ENCODE peak calls at places on chromosome 4, in six cellular contexts. P, H, Y, B, J and Q are unnamed samples.

GRCh38 chr4:19927381-19927780 is 324.3 kb upstream of the SLIT2 start:
- DNase-seq in P (no peak), H (no peak), Y (no peak), B (no peak), J (no peak), Q (no peak)

GRCh38 chr4:65391814-65392213 is 278.5 kb downstream of the EPHA5 start:
- DNase-seq in P (no peak), H (no peak), Y (no peak), B (no peak), J (no peak), Q (no peak)

GRCh38 chr4:82578935-82579334 is 17.1 kb upstream of the TMEM150C start:
- DNase-seq in P (no peak), H (no peak), Y (no peak), B (no peak), J (no peak), Q (no peak)

GRCh38 chr4:182102576-182102975 is 140.6 kb upstream of the TENM3 start:
- DNase-seq in P (no peak), H (no peak), Y (no peak), B (no peak), J (no peak), Q (no peak)

GRCh38 chr4:82560853-82561744 is 689 bp downstream of the TMEM150C start:
- DNase-seq in P (no peak), H (no peak), Y (no peak), B (no peak), J (no peak), Q (no peak)

GRCh38 chr4:99790796-99791617 is 25.6 kb upstream of the DAPP1 start:
- DNase-seq in P (no peak), H (peak), Y (no peak), B (no peak), J (no peak), Q (no peak)

GRCh38 chr4:17766826-17767458 is 14.5 kb downstream of the FAM184B start:
- DNase-seq in P (no peak), H (no peak), Y (no peak), B (no peak), J (no peak), Q (no peak)

GRCh38 chr4:82594466-82594865 is 32.7 kb upstream of the TMEM150C start:
- DNase-seq in P (no peak), H (no peak), Y (no peak), B (no peak), J (no peak), Q (no peak)

GRCh38 chr4:84856468-84856867 is 110.0 kb downstream of the WDFY3 start:
- DNase-seq in P (no peak), H (no peak), Y (no peak), B (no peak), J (no peak), Q (no peak)

GRCh38 chr4:113901994-113902787 is 77.3 kb downstream of the ARSJ start:
- DNase-seq in P (peak), H (no peak), Y (no peak), B (peak), J (no peak), Q (no peak)

GRCh38 chr4:125482822-125483221 is 168.1 kb downstream of the FAT4 start:
- DNase-seq in P (no peak), H (no peak), Y (no peak), B (no peak), J (no peak), Q (no peak)

GRCh38 chr4:27217261-27217769 is 356.7 kb downstream of the STIM2 start:
- DNase-seq in P (no peak), H (peak), Y (peak), B (no peak), J (no peak), Q (no peak)

GRCh38 chr4:87974856-87975462 is 555 bp upstream of the SPP1 start:
- DNase-seq in P (no peak), H (no peak), Y (no peak), B (no peak), J (no peak), Q (no peak)

GRCh38 chr4:83054928-83055327 is 19.9 kb downstream of the COPS4 start:
- DNase-seq in P (no peak), H (peak), Y (no peak), B (no peak), J (no peak), Q (no peak)

GRCh38 chr4:55543858-55544257 is 2.9 kb downstream of the CLOCK start:
- DNase-seq in P (no peak), H (no peak), Y (no peak), B (no peak), J (no peak), Q (no peak)

GRCh38 chr4:173518419-173519102 is 11.5 kb downstream of the HAND2 start:
- DNase-seq in P (no peak), H (no peak), Y (no peak), B (no peak), J (no peak), Q (no peak)

GRCh38 chr4:36013206-36013605 is 231.1 kb downstream of the ARAP2 start:
- DNase-seq in P (no peak), H (no peak), Y (no peak), B (no peak), J (no peak), Q (no peak)

GRCh38 chr4:138259801-138260200 is 17.7 kb upstream of the SLC7A11 start:
- DNase-seq in P (no peak), H (peak), Y (no peak), B (no peak), J (no peak), Q (no peak)

GRCh38 chr4:166527500-166527899 is 654.5 kb downstream of the TLL1 start:
- DNase-seq in P (no peak), H (no peak), Y (peak), B (no peak), J (no peak), Q (no peak)

GRCh38 chr4:20311863-20312262 is 60.2 kb downstream of the SLIT2 start:
- DNase-seq in P (no peak), H (no peak), Y (no peak), B (no peak), J (no peak), Q (no peak)

GRCh38 chr4:85370400-85371032 is 104.4 kb upstream of the ARHGAP24 start:
- DNase-seq in P (no peak), H (peak), Y (peak), B (peak), J (no peak), Q (no peak)

GRCh38 chr4:15738877-15739276 is 36.0 kb downstream of the BST1 start:
- DNase-seq in P (no peak), H (no peak), Y (no peak), B (no peak), J (no peak), Q (no peak)

GRCh38 chr4:1082215-1083182 is 30.9 kb downstream of the RNF212 start:
- DNase-seq in P (no peak), H (peak), Y (peak), B (no peak), J (peak), Q (peak)

GRCh38 chr4:40055873-40056721 is 553 bp upstream of the N4BP2 start:
- DNase-seq in P (no peak), H (peak), Y (peak), B (peak), J (peak), Q (no peak)